ENCODE peak calls at places on chromosomes 1 and 21, in five cellular contexts. X is heart left ventricle, B is PC-3, M is mesendoderm, Q is upper lobe of right lung. H is an unnamed sample.
A peak's percentile ranks its signal among the peaks of the same experiment; 100 is the strongest.

GRCh38 chr1:70324683-70325082 is 29.8 kb downstream of the ANKRD13C start:
- DNase-seq in Q (no peak), B (peak; percentile 71), X (no peak), M (peak; percentile 51), H (no peak)

GRCh38 chr21:44304041-44304738 is 4.3 kb downstream of the PFKL start:
- DNase-seq in X (no peak), M (no peak), Q (no peak), B (no peak), H (no peak)

GRCh38 chr1:179262183-179262582 is 31.4 kb upstream of the SOAT1 start:
- DNase-seq in Q (no peak), B (no peak), X (no peak), M (no peak), H (no peak)

GRCh38 chr1:209755926-209756607 is at the start of gene TRAF3IP3:
- DNase-seq in Q (no peak), B (no peak), X (peak; percentile 50), M (no peak), H (no peak)

GRCh38 chr1:62435231-62436038 is 1.4 kb upstream of the USP1 start:
- DNase-seq in M (no peak), B (no peak), Q (no peak), X (no peak), H (no peak)

GRCh38 chr1:47630346-47630745 is 192.5 kb downstream of the FOXD2 start:
- DNase-seq in M (no peak), B (no peak), X (no peak), Q (no peak), H (no peak)

GRCh38 chr21:16086936-16087335 is 357.2 kb downstream of the USP25 start:
- DNase-seq in X (no peak), M (no peak), B (no peak), Q (no peak), H (no peak)

GRCh38 chr1:176515310-176515709 is 52.3 kb downstream of the PAPPA2 start:
- DNase-seq in X (no peak), B (peak; percentile 71), M (peak; percentile 37), Q (no peak), H (no peak)

GRCh38 chr1:179632868-179633267 is 41.2 kb downstream of the TDRD5 start:
- DNase-seq in B (no peak), Q (no peak), M (no peak), X (no peak), H (no peak)

GRCh38 chr1:7290971-7291970 is 479.8 kb upstream of the VAMP3 start:
- DNase-seq in Q (no peak), X (peak; percentile 80), B (no peak), M (no peak), H (no peak)

GRCh38 chr1:27057389-27057788 is 44.7 kb upstream of the TENT5B start:
- DNase-seq in Q (no peak), M (peak; percentile 49), X (no peak), B (no peak), H (no peak)

GRCh38 chr1:161071886-161072371 is 2.2 kb upstream of the ARHGAP30 start:
- DNase-seq in X (peak; percentile 64), M (peak; percentile 81), Q (peak; percentile 83), B (peak; percentile 70), H (no peak)

GRCh38 chr1:200724064-200724463 is 14.6 kb upstream of the CAMSAP2 start:
- DNase-seq in B (peak; percentile 95), Q (no peak), X (no peak), M (no peak), H (no peak)

GRCh38 chr1:234139966-234140365 is 233.3 kb upstream of the COA6 start:
- DNase-seq in Q (no peak), X (no peak), B (peak; percentile 99), M (no peak), H (no peak)

GRCh38 chr21:46096596-46096981 is 1.3 kb upstream of the COL6A2 start:
- DNase-seq in B (no peak), Q (no peak), X (no peak), M (no peak), H (no peak)

GRCh38 chr1:89125571-89126233 is at the start of gene GBP2:
- DNase-seq in B (peak; percentile 84), Q (no peak), M (peak; percentile 19), X (no peak), H (peak; percentile 33)

GRCh38 chr1:165073402-165074007 is 283.0 kb downstream of the LMX1A start:
- DNase-seq in X (no peak), M (peak; percentile 72), Q (no peak), B (peak; percentile 79), H (no peak)

GRCh38 chr1:240947438-240948224 is 335.7 kb upstream of the GREM2 start:
- DNase-seq in Q (no peak), M (no peak), B (no peak), X (no peak), H (no peak)

GRCh38 chr21:15826147-15826780 is 96.5 kb downstream of the USP25 start:
- DNase-seq in B (peak; percentile 84), X (no peak), M (peak; percentile 87), Q (no peak), H (no peak)

GRCh38 chr1:197614916-197615692 is 160.2 kb downstream of the DENND1B start:
- DNase-seq in Q (no peak), M (peak; percentile 47), X (no peak), B (peak; percentile 46), H (no peak)

GRCh38 chr21:39737376-39738000 is 7.5 kb upstream of the IGSF5 start:
- DNase-seq in B (peak; percentile 73), M (no peak), Q (no peak), X (no peak), H (no peak)

GRCh38 chr1:180136968-180137356 is 17.7 kb upstream of the QSOX1 start:
- DNase-seq in B (no peak), X (no peak), M (no peak), Q (no peak), H (no peak)

GRCh38 chr1:115794976-115795375 is 26.5 kb upstream of the CASQ2 start:
- DNase-seq in M (no peak), B (no peak), Q (no peak), X (no peak), H (no peak)

GRCh38 chr1:236815941-236816340 is 20.8 kb downstream of the MTR start:
- DNase-seq in M (peak; percentile 96), X (no peak), B (no peak), Q (no peak), H (no peak)

GRCh38 chr1:47478090-47478489 is 40.2 kb downstream of the FOXD2 start:
- DNase-seq in B (peak; percentile 82), M (no peak), X (no peak), Q (peak; percentile 80), H (no peak)

GRCh38 chr1:226639631-226640061 is 91.1 kb downstream of the STUM start:
- DNase-seq in B (no peak), M (no peak), Q (no peak), X (no peak), H (no peak)

GRCh38 chr1:45796381-45796780 is 7.0 kb upstream of the MAST2 start:
- DNase-seq in Q (no peak), M (no peak), B (no peak), X (no peak), H (no peak)

DNA sequence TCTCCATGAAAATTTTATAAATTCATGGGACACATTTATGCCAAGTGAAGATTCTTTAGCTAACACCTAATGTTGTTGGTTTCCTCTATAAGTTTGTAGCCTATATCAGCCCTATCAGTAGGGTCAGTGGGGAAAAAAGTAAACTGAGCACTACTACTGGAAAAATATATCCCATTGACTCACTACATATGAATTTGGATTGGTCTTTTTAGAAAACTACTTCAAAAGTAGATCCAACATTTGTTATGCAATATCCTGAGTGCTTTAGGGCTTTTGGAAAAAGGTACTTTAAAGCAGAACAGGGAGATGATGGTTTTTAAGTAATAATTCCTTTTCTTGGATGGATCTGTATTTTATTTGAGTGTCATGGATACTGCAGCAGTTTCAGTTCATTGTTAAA is 7.1 kb downstream of the C1orf21 start:
- DNase-seq in M (no peak), X (no peak), B (no peak), Q (no peak), H (no peak)
- H3K4me3 ChIP-seq in M (no peak overlapping the region), X (no peak overlapping the region), B (no peak overlapping the region), Q (no peak overlapping the region), H (no peak overlapping the region)

DNA sequence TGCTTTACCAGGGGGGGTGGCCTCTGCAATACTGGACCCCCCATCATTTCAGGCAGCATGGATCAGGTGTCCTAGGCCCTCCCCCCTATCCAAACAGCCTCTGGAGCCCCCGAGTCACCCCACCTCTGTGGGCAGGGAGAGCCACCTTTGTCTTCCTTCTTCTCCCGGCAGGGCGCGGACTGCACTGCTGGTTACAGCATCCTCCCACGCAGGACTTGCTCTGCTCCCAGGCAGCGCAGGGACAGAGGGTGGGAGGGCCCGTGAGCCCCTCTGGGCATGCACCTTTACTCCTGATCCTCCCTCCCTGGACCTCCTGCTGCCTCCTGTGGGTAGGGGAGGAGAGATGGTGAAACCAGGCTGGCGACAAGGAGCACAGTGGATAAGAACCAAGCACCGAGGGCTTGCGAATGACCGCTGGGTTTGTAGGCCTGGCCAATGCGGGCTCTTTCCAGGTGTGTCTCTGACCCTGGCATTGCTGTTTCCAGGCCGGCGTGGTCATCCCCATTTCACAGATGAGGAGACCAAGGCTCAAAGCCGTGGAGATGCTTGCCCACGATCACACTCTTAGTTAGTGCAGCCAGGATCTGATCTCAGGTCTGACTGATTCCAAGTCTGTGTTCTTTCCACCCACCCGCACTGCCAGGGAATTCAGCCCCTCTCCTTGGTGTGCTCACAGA is 73.6 kb upstream of the TARDBP start:
- DNase-seq in M (no peak), Q (no peak), B (no peak), X (no peak), H (no peak)
- H3K4me3 ChIP-seq in M (no peak overlapping the region), Q (no peak overlapping the region), B (no peak overlapping the region), X (no peak overlapping the region), H (no peak overlapping the region)

GRCh38 chr1:203075249-203076030 is 10.4 kb downstream of the MYOG start:
- DNase-seq in Q (no peak), B (no peak), X (no peak), M (no peak), H (no peak)
- H3K4me3 ChIP-seq in Q (peak overlapping the region; percentile 47), B (no peak overlapping the region), X (peak overlapping the region; percentile 49), M (no peak overlapping the region), H (no peak overlapping the region)

GRCh38 chr1:169457443-169457842 is 28.3 kb downstream of the SLC19A2 start:
- DNase-seq in Q (no peak), B (no peak), M (no peak), X (no peak), H (no peak)

GRCh38 chr1:169461390-169462001 is 24.2 kb downstream of the SLC19A2 start:
- DNase-seq in Q (no peak), M (no peak), X (no peak), B (no peak), H (no peak)

GRCh38 chr1:169462385-169462784 is 23.4 kb downstream of the SLC19A2 start:
- DNase-seq in Q (no peak), X (no peak), B (no peak), M (no peak), H (no peak)

GRCh38 chr1:169456029-169456428 is 28.8 kb upstream of the CCDC181 start:
- DNase-seq in M (no peak), X (no peak), B (peak; percentile 17), Q (no peak), H (no peak)

DNA sequence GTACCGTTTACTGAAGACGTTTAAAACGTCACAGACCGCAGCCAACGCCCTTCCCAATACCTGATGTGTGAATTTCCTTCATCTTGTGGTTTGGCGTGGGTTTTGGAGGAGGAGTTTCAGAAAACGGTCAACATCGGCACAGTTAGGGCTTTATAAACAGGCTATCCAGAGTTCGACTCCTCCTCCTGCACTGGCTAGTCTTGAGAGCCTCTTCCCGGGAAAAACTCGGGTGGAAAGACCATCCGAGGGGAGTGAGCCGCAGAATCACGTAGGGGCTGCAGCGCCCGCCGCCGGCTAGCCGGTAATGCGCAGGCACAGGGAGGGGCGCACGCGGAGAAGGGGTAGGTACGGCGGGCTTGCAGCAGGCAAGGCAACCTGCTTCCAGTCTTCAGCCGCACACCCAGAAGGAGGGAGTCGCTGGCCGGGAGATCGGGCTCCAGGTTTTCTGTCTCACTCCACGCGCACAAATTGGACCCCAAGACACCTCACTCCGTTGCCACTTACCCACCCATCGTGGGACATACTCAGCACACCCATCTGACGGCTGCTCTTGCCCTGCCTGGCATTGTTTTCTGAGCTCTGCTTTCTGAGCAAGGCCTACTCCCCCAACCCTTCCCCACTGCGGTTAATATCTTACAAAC is 25.4 kb downstream of the SLC19A2 start:
- DNase-seq in M (peak; percentile 49), Q (peak; percentile 61), X (no peak), B (no peak), H (no peak)
- H3K4me3 ChIP-seq in M (peak overlapping the region; percentile 30), Q (peak overlapping the region; percentile 32), X (peak overlapping the region; percentile 41), B (no peak overlapping the region), H (peak overlapping the region; percentile 29)

H was measured in AG04449.